ENCODE peak calls at places on chromosome 16, in seven cellular contexts. B, Y, O, Q, V, N and Z are unnamed samples. For H3K27me3, the result is how much of the 10 kb centered on the place peaks cover.

GRCh38 chr16:4059969-4060368 is 56.3 kb downstream of the ADCY9 start:
- DNase-seq in Y (no peak), O (no peak), N (no peak), Q (peak), B (peak), V (no peak), Z (no peak)

GRCh38 chr16:59212492-59213024 is 478.4 kb upstream of the GOT2 start:
- DNase-seq in Y (no peak), V (no peak), Q (no peak), N (no peak), B (no peak), O (no peak), Z (no peak)

GRCh38 chr16:907361-907760 is 63.4 kb downstream of the LMF1 start:
- DNase-seq in V (no peak), Y (no peak), Q (peak), N (no peak), B (no peak), O (no peak), Z (no peak)

GRCh38 chr16:17293813-17294558 is 176.8 kb downstream of the XYLT1 start:
- DNase-seq in Q (no peak), O (no peak), Y (no peak), N (no peak), V (no peak), B (no peak), Z (no peak)

GRCh38 chr16:21940570-21940969 is 12.6 kb upstream of the UQCRC2 start:
- DNase-seq in Q (no peak), V (no peak), B (no peak), O (no peak), N (no peak), Y (no peak), Z (no peak)

GRCh38 chr16:4306439-4307214 is 9.2 kb upstream of the GLIS2 start:
- DNase-seq in O (no peak), N (no peak), Q (peak), B (peak), V (no peak), Y (no peak), Z (no peak)

GRCh38 chr16:82585675-82586074 is 41.1 kb upstream of the CDH13 start:
- DNase-seq in Y (no peak), Q (no peak), B (no peak), O (no peak), V (no peak), N (no peak), Z (no peak)

GRCh38 chr16:25014500-25015147 is 545 bp downstream of the ARHGAP17 start:
- DNase-seq in Q (no peak), N (no peak), Y (peak), V (peak), B (peak), O (peak), Z (no peak)

GRCh38 chr16:81524382-81524781 is 79.8 kb downstream of the CMIP start:
- DNase-seq in Q (no peak), O (no peak), Y (no peak), N (no peak), V (no peak), B (peak), Z (no peak)

GRCh38 chr16:66274335-66275110 is 92.0 kb upstream of the CDH5 start:
- DNase-seq in B (no peak), Q (no peak), V (peak), N (no peak), Y (no peak), O (peak), Z (no peak)
- TF ChIP-seq CTCF in B (no peak), Q (peak), V (peak), N (no peak), Y (no peak), O (peak), Z (no peak)

DNA sequence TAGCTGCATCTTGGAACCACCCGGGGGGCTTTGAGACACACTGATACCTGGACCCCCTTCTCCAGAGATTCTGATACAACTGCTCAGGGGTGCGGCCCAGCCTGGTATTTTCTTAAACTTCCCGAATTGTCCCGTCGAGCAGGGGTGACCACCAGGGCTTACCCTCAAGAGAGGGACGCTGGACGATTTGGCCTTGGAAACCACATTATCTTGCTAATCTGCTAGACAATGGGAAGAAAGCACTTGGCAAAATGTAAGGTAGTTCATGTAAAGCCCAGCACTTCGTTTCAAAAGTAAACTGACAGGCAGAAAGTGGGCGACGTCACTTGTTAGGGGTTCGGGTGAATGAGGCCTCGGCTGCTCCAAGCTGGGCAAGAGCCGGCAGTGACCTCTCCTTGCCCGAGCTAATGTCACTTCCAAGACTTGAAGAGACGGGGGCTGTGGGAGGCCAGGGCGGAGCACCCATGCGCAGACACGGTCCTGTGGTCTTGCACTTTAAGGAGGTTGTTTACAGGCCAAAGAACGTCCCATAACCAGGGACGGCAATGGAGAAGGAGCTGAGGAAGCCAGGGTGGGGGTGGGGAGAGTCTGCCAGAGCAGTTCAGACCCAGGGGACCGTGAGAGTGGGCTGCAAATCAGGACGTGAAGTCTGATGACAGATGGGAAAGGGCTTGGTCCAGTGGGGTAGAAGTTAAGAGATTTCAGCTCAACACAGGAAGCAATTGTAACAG is 152.7 kb upstream of the GSE1 start:
- DNase-seq in Q (no peak), O (no peak), B (no peak), N (no peak), Y (no peak), V (peak), Z (no peak)
- H3K27me3 ChIP-seq in Q (under half), O (under half), B (under half), N (under half), Y (under half), V (under half), Z (under half)

GRCh38 chr16:64455275-64455674 is 666.6 kb downstream of the CDH11 start:
- DNase-seq in Q (no peak), B (no peak), O (no peak), Y (no peak), N (no peak), V (no peak), Z (no peak)
- TF ChIP-seq CTCF in Q (peak), B (no peak), O (peak), Y (peak), N (no peak), V (peak), Z (no peak)

DNA sequence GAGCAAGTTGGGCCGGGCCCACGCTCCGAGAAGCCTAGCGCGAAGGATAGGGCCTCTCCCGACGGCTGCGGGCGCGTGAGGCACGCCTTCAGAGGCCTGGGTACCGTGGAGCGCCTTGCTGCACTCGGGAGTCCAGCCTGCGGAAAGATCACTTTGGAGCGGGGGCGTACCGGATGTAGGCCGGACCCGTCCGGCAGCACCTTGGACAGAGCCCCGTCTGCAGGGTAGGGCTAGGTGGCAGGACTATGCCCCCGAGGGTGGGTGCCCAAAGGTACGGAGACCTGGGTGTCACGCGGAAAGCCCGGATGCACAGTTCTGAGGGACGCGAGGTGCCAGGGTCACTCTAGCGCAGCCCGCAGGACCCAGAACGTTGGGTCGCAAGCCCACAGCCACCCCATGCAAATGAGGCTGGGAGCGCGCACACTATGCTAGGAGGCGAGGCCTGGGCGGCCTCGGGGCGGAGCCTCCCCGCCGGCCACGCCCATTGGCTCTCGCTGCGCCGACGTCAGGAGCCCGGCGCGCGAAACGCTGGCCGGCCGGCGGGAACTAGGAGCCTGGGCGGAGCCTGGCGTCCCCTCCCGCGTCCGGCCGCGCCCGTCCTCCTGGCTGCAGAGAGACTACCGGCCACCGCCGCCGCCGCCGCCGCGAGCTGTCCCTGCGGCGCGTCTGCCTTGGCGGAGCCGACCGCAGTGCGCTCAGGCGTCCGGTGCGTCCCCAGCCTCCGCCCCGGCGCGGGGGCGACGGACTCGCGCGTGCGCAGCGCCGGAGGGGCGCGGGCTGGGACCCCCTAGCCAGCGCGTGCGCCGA is at the start of gene PAQR4:
- DNase-seq in V (peak), O (peak), N (peak), Y (peak), Q (peak), B (peak), Z (no peak)
- H3K27me3 ChIP-seq in V (under half), O (under half), N (under half), Y (under half), Q (under half), B (under half), Z (under half)

DNA sequence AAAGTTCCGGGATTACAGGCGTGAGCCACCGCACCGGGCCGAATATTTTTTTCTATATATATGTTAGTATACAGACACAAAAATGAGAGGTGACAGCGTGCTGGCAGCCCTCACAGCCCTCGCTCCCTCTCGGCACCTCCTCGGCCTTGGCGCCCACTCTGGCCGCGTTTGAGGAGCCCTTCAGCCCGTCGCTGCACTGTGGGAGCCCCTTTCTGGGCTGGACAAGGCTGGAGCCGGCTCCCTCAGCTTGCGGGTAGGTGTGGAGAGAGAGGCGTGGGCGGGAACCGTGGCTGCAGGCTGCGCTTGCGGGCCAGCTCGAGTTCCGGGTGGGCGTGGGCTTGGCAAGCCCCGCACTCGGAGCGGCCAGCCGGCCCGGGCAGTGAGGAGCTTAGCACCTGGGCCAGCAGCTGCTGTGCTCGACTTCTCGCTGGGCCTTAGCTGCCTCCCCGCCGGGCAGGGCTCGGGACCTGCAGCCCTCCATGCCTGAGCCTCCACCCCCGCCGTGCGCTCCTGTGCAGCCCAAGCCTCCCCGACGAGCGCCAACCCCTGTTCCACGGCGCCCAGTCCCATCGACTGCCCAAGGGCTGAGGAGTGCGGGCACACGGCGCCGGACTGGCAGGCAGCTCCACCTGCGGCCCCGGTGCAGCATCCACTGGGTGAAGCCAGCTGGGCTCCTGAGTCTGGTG is 1.9 kb upstream of the DPEP3 start:
- DNase-seq in O (no peak), V (no peak), Y (no peak), N (no peak), B (no peak), Q (no peak), Z (no peak)
- TF ChIP-seq CTCF in O (no peak), V (no peak), Y (no peak), N (no peak), B (no peak), Q (no peak), Z (no peak)

GRCh38 chr16:86960266-86960665 is 356.9 kb downstream of the C16orf95 start:
- DNase-seq in V (no peak), Y (no peak), N (no peak), O (no peak), Q (no peak), B (no peak), Z (no peak)

GRCh38 chr16:86961133-86961720 is 356.0 kb downstream of the C16orf95 start:
- DNase-seq in N (no peak), Q (peak), V (no peak), B (no peak), O (peak), Y (no peak), Z (no peak)

GRCh38 chr16:86956437-86956836 is 360.8 kb downstream of the C16orf95 start:
- DNase-seq in Y (no peak), Q (no peak), O (no peak), N (no peak), V (peak), B (no peak), Z (no peak)

GRCh38 chr16:86959729-86960128 is 357.5 kb downstream of the C16orf95 start:
- DNase-seq in B (no peak), Q (no peak), N (no peak), O (no peak), V (no peak), Y (no peak), Z (no peak)

DNA sequence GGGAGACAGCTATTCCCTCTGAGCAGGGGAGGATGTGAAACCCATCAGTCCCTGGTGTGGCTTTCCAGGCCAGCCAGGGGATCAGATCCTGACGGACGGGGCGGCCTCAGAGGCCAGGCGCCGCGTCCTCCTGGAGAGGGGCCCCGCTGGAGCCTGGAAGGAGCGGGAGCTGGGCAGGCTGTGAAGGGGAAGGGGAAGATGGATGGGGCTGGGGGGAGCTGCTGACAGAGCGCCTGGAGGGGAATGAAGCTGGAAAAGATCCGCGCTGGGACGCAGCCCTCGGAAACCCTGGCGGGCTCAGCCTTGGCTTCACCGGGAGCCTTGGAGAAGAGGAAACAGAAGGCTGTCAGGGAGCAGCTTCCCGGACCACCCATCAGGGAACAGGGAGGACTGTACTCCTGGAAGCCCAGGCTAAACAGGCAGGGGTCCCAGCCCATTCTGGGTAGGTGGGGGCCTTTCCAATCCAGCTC is 358.0 kb downstream of the C16orf95 start:
- DNase-seq in Q (no peak), B (no peak), Y (no peak), V (no peak), O (no peak), N (no peak), Z (no peak)
- H3K27me3 ChIP-seq in Q (under half), B (under half), Y (under half), V (under half), O (under half), N (under half), Z (under half)

GRCh38 chr16:83878838-83879237 is 20.1 kb upstream of the MLYCD start:
- DNase-seq in O (no peak), Y (no peak), Q (no peak), V (peak), N (no peak), B (no peak), Z (no peak)
- TF ChIP-seq CTCF in O (peak), Y (peak), Q (peak), V (peak), N (no peak), B (no peak), Z (no peak)

GRCh38 chr16:85469929-85470590 is 143.1 kb upstream of the GSE1 start:
- DNase-seq in N (no peak), V (no peak), B (no peak), Q (no peak), Y (no peak), O (no peak), Z (no peak)
- H3K27me3 ChIP-seq in N (under half), V (under half), B (under half), Q (under half), Y (under half), O (under half), Z (under half)

GRCh38 chr16:89232107-89232506 is 14.6 kb downstream of the ZNF778 start:
- DNase-seq in Y (no peak), V (no peak), N (no peak), B (no peak), Q (no peak), O (no peak), Z (no peak)
- TF ChIP-seq CTCF in Y (no peak), V (no peak), N (no peak), B (no peak), Q (no peak), O (no peak), Z (no peak)

GRCh38 chr16:12901204-12901596 is 198 bp upstream of the SHISA9 start:
- DNase-seq in Y (no peak), V (no peak), Q (no peak), O (peak), N (no peak), B (no peak), Z (no peak)
- H3K27me3 ChIP-seq in Y (under half), V (half or more), Q (under half), O (under half), N (under half), B (under half), Z (under half)